ENCODE peak calls at places on chromosomes 7 and 10, in seven cellular contexts. R, D, V, H, G, F and O are unnamed samples. For H3K36me3, the result is how much of the 10 kb centered on the place peaks cover.

GRCh38 chr10:18505719-18506118 is 145.7 kb downstream of the NSUN6 start:
- DNase-seq in H (no peak), F (peak), D (no peak), G (no peak), R (peak), V (no peak), O (no peak)

GRCh38 chr10:101797403-101798059 is 14.3 kb upstream of the NPM3 start:
- DNase-seq in R (no peak), D (no peak), G (no peak), F (no peak), V (no peak), H (no peak), O (no peak)

GRCh38 chr7:108973075-108973474 is 403.4 kb downstream of the DNAJB9 start:
- DNase-seq in F (no peak), G (no peak), D (no peak), R (peak), H (no peak), V (no peak), O (no peak)

GRCh38 chr7:109136893-109137292 is 567.2 kb downstream of the DNAJB9 start:
- DNase-seq in G (no peak), F (no peak), D (no peak), R (no peak), V (no peak), H (no peak), O (no peak)

GRCh38 chr10:680745-681144 is 8.7 kb downstream of the DIP2C start:
- DNase-seq in R (no peak), H (no peak), G (no peak), V (no peak), F (no peak), D (no peak), O (no peak)

GRCh38 chr7:95843286-95843685 is 70.9 kb downstream of the DYNC1I1 start:
- DNase-seq in R (peak), V (no peak), G (no peak), D (no peak), F (no peak), H (no peak), O (no peak)

GRCh38 chr10:6503171-6503570 is 76.9 kb downstream of the PRKCQ start:
- DNase-seq in F (no peak), H (no peak), V (no peak), R (no peak), D (no peak), G (no peak), O (no peak)

GRCh38 chr7:19376591-19376990 is 231.4 kb upstream of the FERD3L start:
- DNase-seq in G (no peak), F (peak), V (no peak), H (no peak), D (no peak), R (peak), O (no peak)

GRCh38 chr7:100402241-100402640 is 26.3 kb downstream of the ZCWPW1 start:
- DNase-seq in H (no peak), D (no peak), F (no peak), R (no peak), G (no peak), V (no peak), O (no peak)

DNA sequence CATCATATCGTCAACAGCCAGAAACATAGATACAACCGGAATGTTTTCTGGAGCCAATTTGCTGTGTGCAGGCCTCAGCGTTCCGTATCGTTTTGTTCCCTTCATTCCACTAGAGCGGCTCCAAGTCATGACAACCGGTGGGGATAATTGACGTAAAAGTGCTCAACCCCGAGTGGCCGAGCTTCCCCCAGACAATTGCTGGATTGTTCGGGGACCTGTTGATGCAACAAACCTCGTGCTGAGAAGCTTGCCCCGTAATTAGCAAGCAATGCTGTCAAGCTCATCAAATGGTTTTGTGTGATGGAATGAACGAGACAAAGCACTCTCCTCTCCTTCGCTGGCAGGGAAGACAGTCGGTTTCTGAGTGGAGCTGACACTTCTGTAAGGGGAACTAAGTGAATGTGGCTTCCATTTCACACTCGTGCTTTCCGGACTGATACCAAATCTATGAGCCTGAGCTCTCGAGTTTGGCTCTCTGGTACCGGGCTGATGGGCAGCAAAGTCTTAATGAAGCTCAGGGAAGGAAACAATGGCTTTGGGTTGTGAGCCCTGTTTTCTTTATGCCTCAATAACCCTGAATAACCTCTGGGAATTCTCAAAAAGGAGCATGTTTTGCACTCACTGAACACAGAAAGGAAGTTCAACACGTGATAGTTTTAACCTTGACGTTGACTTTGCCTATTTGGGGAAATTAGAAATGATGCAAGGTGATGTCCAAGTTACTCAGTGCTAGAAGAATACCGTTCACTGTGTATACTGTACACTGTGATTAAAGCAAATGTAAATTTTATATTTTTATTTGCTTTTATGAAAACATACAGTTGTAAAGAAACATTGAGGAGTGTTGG is 220.5 kb downstream of the BAMBI start:
- DNase-seq in V (peak), H (no peak), R (peak), D (no peak), G (peak), F (no peak), O (no peak)
- H3K27ac ChIP-seq in V (peak), H (no peak), R (no peak), D (no peak), G (peak), F (no peak), O (no peak)

GRCh38 chr7:51255050-51255449 is 61.6 kb downstream of the COBL start:
- DNase-seq in D (no peak), R (no peak), H (no peak), V (no peak), G (no peak), F (no peak), O (no peak)

GRCh38 chr7:51255536-51256243 is 60.9 kb downstream of the COBL start:
- DNase-seq in G (no peak), F (no peak), H (no peak), V (no peak), R (no peak), D (no peak), O (no peak)

GRCh38 chr7:51250517-51250916 is 66.1 kb downstream of the COBL start:
- DNase-seq in V (no peak), H (no peak), F (no peak), D (no peak), G (no peak), R (no peak), O (no peak)

GRCh38 chr7:51251292-51251691 is 65.3 kb downstream of the COBL start:
- DNase-seq in G (no peak), V (no peak), F (no peak), H (no peak), R (no peak), D (no peak), O (no peak)

GRCh38 chr7:51253157-51253556 is 63.5 kb downstream of the COBL start:
- DNase-seq in G (no peak), R (no peak), V (no peak), D (no peak), F (no peak), H (no peak), O (no peak)
- TF ChIP-seq CTCF in G (no peak), R (no peak), V (peak), D (no peak), F (no peak), H (no peak), O (no peak)

GRCh38 chr7:43873300-43873699 is 4.0 kb upstream of the MRPS24 start:
- DNase-seq in H (no peak), V (no peak), G (no peak), D (no peak), R (peak), F (peak), O (no peak)

GRCh38 chr7:43876976-43877745 is 7.8 kb upstream of the MRPS24 start:
- DNase-seq in H (no peak), V (no peak), F (no peak), R (no peak), G (no peak), D (no peak), O (no peak)

GRCh38 chr7:43878867-43879266 is 9.6 kb upstream of the MRPS24 start:
- DNase-seq in R (peak), H (no peak), F (peak), V (no peak), D (no peak), G (no peak), O (no peak)

GRCh38 chr7:43877968-43878864 is 8.9 kb upstream of the MRPS24 start:
- DNase-seq in F (no peak), H (no peak), G (no peak), V (no peak), D (no peak), R (no peak), O (no peak)

GRCh38 chr7:43876266-43876665 is 6.9 kb upstream of the MRPS24 start:
- DNase-seq in F (no peak), D (no peak), V (no peak), H (no peak), G (no peak), R (no peak), O (no peak)
- H3K36me3 ChIP-seq in F (under half), D (under half), V (half or more), H (half or more), G (half or more), R (under half), O (under half)

GRCh38 chr7:45347804-45348203 is 190.2 kb downstream of the RAMP3 start:
- DNase-seq in D (no peak), V (no peak), R (peak), H (no peak), F (peak), G (no peak), O (no peak)

GRCh38 chr7:45349102-45349501 is 191.5 kb downstream of the RAMP3 start:
- DNase-seq in V (no peak), G (no peak), D (no peak), F (no peak), R (no peak), H (no peak), O (no peak)
- H3K27ac ChIP-seq in V (no peak), G (no peak), D (no peak), F (no peak), R (no peak), H (no peak), O (no peak)

DNA sequence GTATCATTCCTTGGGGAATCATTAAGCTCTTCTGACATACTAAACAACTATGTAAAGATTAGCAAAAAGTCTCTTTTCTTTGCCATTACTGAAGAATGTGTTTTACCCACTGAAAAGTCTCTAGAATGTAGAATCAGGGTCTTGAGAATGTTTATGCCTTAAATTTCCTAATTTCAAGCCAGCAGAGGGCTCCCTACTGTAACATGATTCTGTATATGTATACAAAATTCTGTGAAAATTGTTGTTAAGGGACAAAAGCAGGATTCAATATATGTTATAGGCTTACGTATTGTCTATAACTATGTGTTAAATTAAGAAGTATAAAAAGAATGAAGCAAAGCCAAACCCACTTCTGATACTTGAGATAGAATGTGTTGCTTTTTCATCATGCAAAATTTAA is 296.9 kb upstream of the DGKB start:
- DNase-seq in D (no peak), G (no peak), V (no peak), H (no peak), F (peak), R (peak), O (no peak)
- TF ChIP-seq CTCF in D (no peak), G (no peak), V (no peak), H (no peak), F (peak), R (peak), O (peak)

GRCh38 chr10:13731799-13732198 is 145.0 kb downstream of the PRPF18 start:
- DNase-seq in G (no peak), R (no peak), D (no peak), F (no peak), H (no peak), V (no peak), O (no peak)
- H3K36me3 ChIP-seq in G (under half), R (under half), D (under half), F (under half), H (under half), V (under half), O (under half)

GRCh38 chr7:134645935-134646334 is 718 bp upstream of the BPGM start:
- DNase-seq in V (peak), R (peak), D (peak), G (no peak), F (peak), H (no peak), O (no peak)

GRCh38 chr7:134648456-134648855 is 1.8 kb downstream of the BPGM start:
- DNase-seq in V (no peak), F (no peak), H (no peak), R (no peak), G (no peak), D (no peak), O (no peak)

GRCh38 chr7:134646425-134647305 is at the start of gene BPGM:
- DNase-seq in H (peak), G (peak), R (peak), F (peak), V (peak), D (peak), O (peak)

GRCh38 chr7:134643131-134643530 is 3.5 kb upstream of the BPGM start:
- DNase-seq in H (peak), V (no peak), R (no peak), F (no peak), G (no peak), D (no peak), O (no peak)

GRCh38 chr7:134645478-134645877 is 1.2 kb upstream of the BPGM start:
- DNase-seq in H (no peak), R (no peak), V (no peak), F (no peak), D (no peak), G (no peak), O (no peak)
- H3K27ac ChIP-seq in H (peak), R (no peak), V (peak), F (no peak), D (peak), G (peak), O (peak)